ENCODE peak calls at places on chromosomes 3 and 15, in ten cellular contexts. R, I, S, A, K, G, L, E, O and Z are unnamed samples.

GRCh38 chr15:83559310-83559966 is 94.5 kb upstream of the ADAMTSL3 start:
- DNase-seq in L (peak), E (peak), S (peak), A (peak), G (peak), O (no peak), I (peak), R (peak), K (peak), Z (no peak)

GRCh38 chr3:129745253-129745652 is 138.8 kb upstream of the PLXND1 start:
- DNase-seq in O (no peak), A (no peak), L (no peak), I (no peak), S (no peak), K (no peak), E (peak), G (no peak), R (no peak), Z (no peak)

GRCh38 chr15:63504979-63505841 is 817 bp downstream of the USP3 start:
- DNase-seq in I (no peak), O (peak), L (no peak), G (peak), K (peak), E (peak), S (peak), R (peak), A (peak), Z (peak)

GRCh38 chr15:93025625-93025982 is 63.4 kb downstream of the RGMA start:
- DNase-seq in O (no peak), E (no peak), G (no peak), R (no peak), I (no peak), A (no peak), K (no peak), L (no peak), S (no peak), Z (no peak)

GRCh38 chr3:149512073-149512782 is 37.7 kb downstream of the TM4SF4 start:
- DNase-seq in L (no peak), A (peak), K (peak), S (peak), E (peak), O (peak), G (peak), R (peak), I (no peak), Z (peak)

GRCh38 chr3:171690291-171690690 is 120.0 kb downstream of the PLD1 start:
- DNase-seq in A (no peak), E (no peak), O (no peak), S (no peak), I (no peak), L (no peak), G (no peak), K (no peak), R (no peak), Z (no peak)

GRCh38 chr3:42148982-42149432 is 57.9 kb downstream of the TRAK1 start:
- DNase-seq in O (peak), L (no peak), K (no peak), E (peak), I (no peak), G (peak), A (peak), R (peak), S (no peak), Z (peak)

GRCh38 chr3:9238727-9239295 is 10.6 kb downstream of the SRGAP3 start:
- DNase-seq in L (no peak), R (no peak), S (no peak), K (no peak), O (no peak), G (no peak), A (no peak), E (no peak), I (no peak), Z (no peak)

GRCh38 chr3:11438636-11439035 is 166.4 kb downstream of the ATG7 start:
- DNase-seq in O (peak), R (peak), G (no peak), I (no peak), S (no peak), E (no peak), A (no peak), K (no peak), L (no peak), Z (no peak)

GRCh38 chr15:51132384-51133139 is 37.9 kb upstream of the TNFAIP8L3 start:
- DNase-seq in O (peak), G (peak), L (no peak), A (peak), K (no peak), I (peak), R (peak), E (peak), S (no peak), Z (no peak)

GRCh38 chr3:107222927-107223326 is 154.3 kb upstream of the CCDC54 start:
- DNase-seq in O (no peak), E (no peak), I (no peak), K (no peak), A (no peak), S (no peak), L (no peak), G (no peak), R (peak), Z (no peak)

GRCh38 chr15:71384501-71384900 is 269.2 kb downstream of the THSD4 start:
- DNase-seq in R (no peak), K (no peak), G (no peak), L (no peak), I (no peak), O (no peak), S (no peak), A (no peak), E (no peak), Z (no peak)

GRCh38 chr15:58702233-58702632 is 47.3 kb downstream of the ADAM10 start:
- DNase-seq in E (no peak), G (no peak), S (no peak), O (no peak), A (no peak), I (no peak), R (no peak), L (no peak), K (no peak), Z (no peak)